ENCODE peak calls at places on chromosomes 12 and 14, in six cellular contexts. H is left cardiac atrium, S is T-helper 17 cell, K is NCI-H1048, Z is ACHN, D is brain microvascular endothelial cell. L is an unnamed sample.

GRCh38 chr12:93127107-93127560 is 198.0 kb upstream of the EEA1 start:
- DNase-seq in H (peak; percentile 32), D (no peak), S (no peak), K (no peak), Z (no peak), L (no peak)

GRCh38 chr12:121792607-121793500 is 634 bp downstream of the RHOF start:
- DNase-seq in Z (peak; percentile 60), H (no peak), S (peak; percentile 47), D (no peak), K (no peak), L (no peak)

GRCh38 chr14:24312736-24313507 is 1.6 kb downstream of the LTB4R start:
- DNase-seq in H (no peak), D (peak; percentile 18), S (no peak), Z (peak; percentile 32), K (no peak), L (no peak)

GRCh38 chr14:55126089-55126488 is 3.0 kb upstream of the LGALS3 start:
- DNase-seq in S (no peak), D (no peak), Z (no peak), H (no peak), K (no peak), L (no peak)

GRCh38 chr12:24854908-24855307 is 94.0 kb downstream of the BCAT1 start:
- DNase-seq in K (no peak), D (peak; percentile 62), Z (no peak), H (no peak), S (no peak), L (no peak)

GRCh38 chr12:105992849-105993740 is 145.7 kb downstream of the NUAK1 start:
- DNase-seq in D (peak; percentile 27), K (no peak), H (no peak), Z (no peak), S (no peak), L (no peak)

GRCh38 chr12:92070864-92071445 is 74.7 kb downstream of the BTG1 start:
- DNase-seq in K (no peak), D (no peak), H (no peak), Z (no peak), S (no peak), L (no peak)

GRCh38 chr12:42570076-42570475 is 19.5 kb downstream of the PRICKLE1 start:
- DNase-seq in S (no peak), H (no peak), K (no peak), D (no peak), Z (no peak), L (no peak)

GRCh38 chr14:21084988-21085853 is 13.2 kb downstream of the ZNF219 start:
- DNase-seq in Z (peak; percentile 86), D (peak; percentile 56), H (no peak), K (no peak), S (no peak), L (no peak)

GRCh38 chr12:11170810-11171144 is 217 bp upstream of the SMIM10L1 start:
- DNase-seq in K (no peak), H (no peak), S (no peak), Z (no peak), D (no peak), L (peak; percentile 71)

L was measured in SK-N-MC.